ENCODE peak calls at places on chromosomes 7 and 10, in four cellular contexts. One of them, this sample, is unnamed.

GRCh38 chr7:1106783-1107421 is 19.0 kb downstream of the GPER1 start:
- DNase-seq in K562: no peak
- DNase-seq in GM12878: no peak
- DNase-seq in HepG2: no peak
- DNase-seq in this sample: no peak

GRCh38 chr7:157000741-157001653 is 9.5 kb downstream of the MNX1 start:
- DNase-seq in K562: no peak
- DNase-seq in HepG2: no peak
- DNase-seq in GM12878: no peak
- DNase-seq in this sample: no peak

GRCh38 chr10:16853201-16853600 is 36.0 kb upstream of the RSU1 start:
- DNase-seq in K562: peak
- DNase-seq in GM12878: no peak
- DNase-seq in HepG2: peak
- DNase-seq in this sample: no peak

GRCh38 chr7:133484135-133484534 is 231.3 kb downstream of the EXOC4 start:
- DNase-seq in GM12878: no peak
- DNase-seq in K562: no peak
- DNase-seq in HepG2: no peak
- DNase-seq in this sample: no peak

GRCh38 chr10:119090026-119090808 is 9.6 kb upstream of the EIF3A start:
- DNase-seq in K562: no peak
- DNase-seq in HepG2: no peak
- DNase-seq in GM12878: no peak
- DNase-seq in this sample: no peak

GRCh38 chr7:2729043-2729892 is 41.3 kb downstream of the AMZ1 start:
- DNase-seq in K562: no peak
- DNase-seq in HepG2: no peak
- DNase-seq in GM12878: no peak
- DNase-seq in this sample: peak

GRCh38 chr7:128737441-128737840 is 1.7 kb upstream of the CALU start:
- DNase-seq in HepG2: no peak
- DNase-seq in K562: no peak
- DNase-seq in GM12878: no peak
- DNase-seq in this sample: no peak

GRCh38 chr10:1043532-1043995 is 5.4 kb downstream of the IDI1 start:
- DNase-seq in GM12878: peak
- DNase-seq in K562: no peak
- DNase-seq in HepG2: no peak
- DNase-seq in this sample: no peak

GRCh38 chr7:44159824-44160630 is 18.9 kb upstream of the MYL7 start:
- DNase-seq in HepG2: no peak
- DNase-seq in GM12878: no peak
- DNase-seq in K562: no peak
- DNase-seq in this sample: no peak

GRCh38 chr10:22477365-22478287 is 132.3 kb downstream of the SPAG6 start:
- DNase-seq in HepG2: no peak
- DNase-seq in GM12878: no peak
- DNase-seq in K562: no peak
- DNase-seq in this sample: peak

GRCh38 chr10:100646033-100646432 is 99.3 kb upstream of the PAX2 start:
- DNase-seq in HepG2: no peak
- DNase-seq in K562: no peak
- DNase-seq in GM12878: no peak
- DNase-seq in this sample: no peak

GRCh38 chr10:5317547-5318107 is 47.1 kb upstream of the UCN3 start:
- DNase-seq in K562: peak
- DNase-seq in HepG2: peak
- DNase-seq in GM12878: no peak
- DNase-seq in this sample: no peak

GRCh38 chr10:102233997-102234396 is 7.3 kb downstream of the PITX3 start:
- DNase-seq in HepG2: no peak
- DNase-seq in GM12878: no peak
- DNase-seq in K562: no peak
- DNase-seq in this sample: no peak

GRCh38 chr10:115503546-115503945 is 410.4 kb downstream of the ATRNL1 start:
- DNase-seq in GM12878: no peak
- DNase-seq in K562: no peak
- DNase-seq in HepG2: no peak
- DNase-seq in this sample: no peak

GRCh38 chr10:61404771-61405170 is 48.4 kb downstream of the TMEM26 start:
- DNase-seq in GM12878: no peak
- DNase-seq in HepG2: no peak
- DNase-seq in K562: no peak
- DNase-seq in this sample: no peak

GRCh38 chr7:8408871-8409270 is 24.5 kb upstream of the NXPH1 start:
- DNase-seq in K562: no peak
- DNase-seq in HepG2: no peak
- DNase-seq in GM12878: no peak
- DNase-seq in this sample: no peak

GRCh38 chr7:44060091-44060947 is 5.0 kb downstream of the PGAM2 start:
- DNase-seq in GM12878: no peak
- DNase-seq in K562: no peak
- DNase-seq in HepG2: no peak
- DNase-seq in this sample: no peak

GRCh38 chr10:19412531-19412930 is 363.9 kb downstream of the MALRD1 start:
- DNase-seq in GM12878: no peak
- DNase-seq in HepG2: peak
- DNase-seq in K562: no peak
- DNase-seq in this sample: no peak

GRCh38 chr10:10211409-10211808 is 806.3 kb upstream of the CELF2 start:
- DNase-seq in K562: no peak
- DNase-seq in HepG2: no peak
- DNase-seq in GM12878: no peak
- DNase-seq in this sample: no peak

GRCh38 chr10:10208156-10208555 is 809.5 kb upstream of the CELF2 start:
- DNase-seq in K562: no peak
- DNase-seq in HepG2: no peak
- DNase-seq in GM12878: no peak
- DNase-seq in this sample: no peak

GRCh38 chr10:10213237-10213636 is 804.4 kb upstream of the CELF2 start:
- DNase-seq in GM12878: no peak
- DNase-seq in HepG2: no peak
- DNase-seq in K562: no peak
- DNase-seq in this sample: no peak

GRCh38 chr10:10207538-10207937 is 810.1 kb upstream of the CELF2 start:
- DNase-seq in K562: no peak
- DNase-seq in GM12878: no peak
- DNase-seq in HepG2: no peak
- DNase-seq in this sample: no peak

DNA sequence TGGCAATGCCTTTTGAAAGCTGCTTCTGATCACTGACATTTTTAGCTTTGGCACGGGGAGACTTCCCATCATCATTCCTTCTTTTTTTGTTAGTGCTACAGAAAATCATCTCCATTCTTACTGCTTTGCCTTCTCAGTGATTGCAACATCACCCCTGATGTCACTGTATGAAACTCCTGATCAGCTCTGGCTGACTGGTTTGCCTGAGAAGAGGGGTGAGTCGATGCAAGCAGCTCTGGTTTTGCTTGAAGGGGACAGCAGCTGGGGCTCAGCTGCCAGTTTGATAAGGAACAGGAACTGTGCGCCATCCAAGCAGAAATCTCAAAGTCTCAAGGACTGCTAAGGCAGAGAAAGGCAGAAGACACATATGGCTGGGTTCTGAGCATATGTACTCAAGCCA is 808.5 kb upstream of the CELF2 start:
- DNase-seq in K562: no peak
- DNase-seq in HepG2: no peak
- DNase-seq in GM12878: no peak
- DNase-seq in this sample: no peak
- TF ChIP-seq ETV6 in K562: no peak
- TF ChIP-seq ETV6 in HepG2: no peak
- TF ChIP-seq ETV6 in GM12878: no peak
- TF ChIP-seq ETV6 in this sample: no peak

DNA sequence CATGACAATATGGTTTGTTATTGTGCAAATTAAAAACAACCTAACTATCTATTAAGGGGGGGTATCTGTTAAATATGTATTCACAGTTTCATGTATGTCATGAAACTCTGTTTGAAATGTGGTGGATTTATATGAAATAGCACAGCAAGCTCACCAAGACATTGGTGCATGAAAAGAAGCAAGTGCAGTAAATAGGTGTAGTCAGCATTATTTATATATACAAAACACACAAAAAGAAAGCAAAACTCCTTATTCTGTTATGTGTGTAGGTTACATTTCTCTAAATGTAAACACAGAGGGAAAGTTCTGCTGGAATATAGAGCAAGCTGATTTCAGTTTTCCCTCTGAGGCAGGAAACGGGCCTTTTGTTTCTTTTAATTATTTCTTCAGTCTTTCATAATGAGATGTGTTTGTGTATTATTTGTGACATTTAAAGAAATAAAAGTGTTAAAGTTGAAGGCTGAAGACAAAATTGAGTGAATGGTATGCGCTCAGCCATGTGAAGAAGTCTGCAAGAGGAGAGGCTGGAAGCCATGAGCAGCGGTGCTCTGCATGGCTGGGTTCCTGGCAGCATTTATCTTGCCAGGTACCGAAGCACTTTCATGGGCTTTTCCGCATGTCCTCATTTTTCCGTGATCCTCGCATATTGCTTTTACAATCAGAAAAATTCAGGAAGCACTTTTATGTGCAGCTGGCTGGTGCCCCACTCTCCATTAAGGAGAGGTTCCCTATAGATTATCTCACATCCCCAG is 38.5 kb downstream of the GRID1 start:
- DNase-seq in K562: no peak
- DNase-seq in GM12878: no peak
- DNase-seq in HepG2: no peak
- DNase-seq in this sample: no peak
- TF ChIP-seq ETV6 in K562: no peak
- TF ChIP-seq ETV6 in GM12878: no peak
- TF ChIP-seq ETV6 in HepG2: no peak
- TF ChIP-seq ETV6 in this sample: no peak

GRCh38 chr7:131279044-131279443 is 48.6 kb upstream of the MKLN1 start:
- DNase-seq in HepG2: no peak
- DNase-seq in GM12878: no peak
- DNase-seq in K562: no peak
- DNase-seq in this sample: no peak

GRCh38 chr7:131276190-131276589 is 51.5 kb upstream of the MKLN1 start:
- DNase-seq in HepG2: no peak
- DNase-seq in GM12878: no peak
- DNase-seq in K562: no peak
- DNase-seq in this sample: no peak

GRCh38 chr7:131276736-131277135 is 50.9 kb upstream of the MKLN1 start:
- DNase-seq in K562: no peak
- DNase-seq in HepG2: no peak
- DNase-seq in GM12878: no peak
- DNase-seq in this sample: no peak

GRCh38 chr7:131272086-131272485 is 55.6 kb upstream of the MKLN1 start:
- DNase-seq in GM12878: no peak
- DNase-seq in HepG2: no peak
- DNase-seq in K562: no peak
- DNase-seq in this sample: no peak

GRCh38 chr7:131274986-131275385 is 52.7 kb upstream of the MKLN1 start:
- DNase-seq in HepG2: no peak
- DNase-seq in K562: no peak
- DNase-seq in GM12878: no peak
- DNase-seq in this sample: no peak
- TF ChIP-seq ETV6 in HepG2: no peak
- TF ChIP-seq ETV6 in K562: no peak
- TF ChIP-seq ETV6 in GM12878: no peak
- TF ChIP-seq ETV6 in this sample: no peak

GRCh38 chr10:70038926-70039325 is 13.7 kb upstream of the MACROH2A2 start:
- DNase-seq in HepG2: no peak
- DNase-seq in GM12878: no peak
- DNase-seq in K562: no peak
- DNase-seq in this sample: no peak
- TF ChIP-seq ETV6 in HepG2: no peak
- TF ChIP-seq ETV6 in GM12878: no peak
- TF ChIP-seq ETV6 in K562: no peak
- TF ChIP-seq ETV6 in this sample: no peak

DNA sequence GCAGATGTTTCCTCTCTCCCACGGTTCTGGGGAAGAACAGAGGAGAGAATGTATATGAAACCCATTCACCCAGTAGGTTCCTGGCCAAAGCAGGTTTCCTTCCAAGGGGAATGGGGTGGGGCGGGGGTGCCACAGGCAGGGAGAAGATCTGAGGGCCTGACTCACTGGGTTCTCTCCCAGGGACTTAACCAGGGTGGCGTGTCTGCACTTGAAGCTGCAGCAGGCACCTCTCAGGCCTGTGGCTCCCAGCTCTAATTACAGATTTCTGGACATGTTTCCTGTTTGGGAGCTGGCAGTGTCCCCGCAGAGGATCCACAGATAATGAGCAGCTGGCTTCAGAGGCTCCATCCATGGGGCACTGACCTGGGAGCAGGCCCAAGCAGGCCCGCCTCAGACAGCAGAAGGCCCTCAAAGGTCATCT is 50.2 kb upstream of the ZMIZ1 start:
- DNase-seq in GM12878: no peak
- DNase-seq in HepG2: no peak
- DNase-seq in K562: no peak
- DNase-seq in this sample: no peak
- TF ChIP-seq ETV6 in GM12878: no peak
- TF ChIP-seq ETV6 in HepG2: no peak
- TF ChIP-seq ETV6 in K562: no peak
- TF ChIP-seq ETV6 in this sample: no peak

GRCh38 chr10:71545001-71545400 is 148.3 kb downstream of the CDH23 start:
- DNase-seq in GM12878: no peak
- DNase-seq in K562: no peak
- DNase-seq in HepG2: no peak
- DNase-seq in this sample: no peak

GRCh38 chr10:71546220-71546619 is 149.5 kb downstream of the CDH23 start:
- DNase-seq in GM12878: no peak
- DNase-seq in K562: no peak
- DNase-seq in HepG2: no peak
- DNase-seq in this sample: no peak

GRCh38 chr10:71547290-71547689 is 150.6 kb downstream of the CDH23 start:
- DNase-seq in GM12878: no peak
- DNase-seq in K562: peak
- DNase-seq in HepG2: no peak
- DNase-seq in this sample: no peak

GRCh38 chr10:71547841-71548493 is 151.2 kb downstream of the CDH23 start:
- DNase-seq in K562: no peak
- DNase-seq in GM12878: no peak
- DNase-seq in HepG2: no peak
- DNase-seq in this sample: no peak

GRCh38 chr10:71548494-71548846 is 151.8 kb downstream of the CDH23 start:
- DNase-seq in K562: peak
- DNase-seq in GM12878: no peak
- DNase-seq in HepG2: no peak
- DNase-seq in this sample: peak
- TF ChIP-seq ETV6 in K562: no peak
- TF ChIP-seq ETV6 in GM12878: no peak
- TF ChIP-seq ETV6 in HepG2: no peak
- TF ChIP-seq ETV6 in this sample: no peak

GRCh38 chr10:63137306-63137705 is 4.2 kb downstream of the NRBF2 start:
- DNase-seq in K562: no peak
- DNase-seq in HepG2: peak
- DNase-seq in GM12878: no peak
- DNase-seq in this sample: no peak
- TF ChIP-seq ETV6 in K562: no peak
- TF ChIP-seq ETV6 in HepG2: no peak
- TF ChIP-seq ETV6 in GM12878: no peak
- TF ChIP-seq ETV6 in this sample: no peak

GRCh38 chr10:103668351-103669242 is 175.1 kb downstream of the NEURL1 start:
- DNase-seq in GM12878: no peak
- DNase-seq in HepG2: no peak
- DNase-seq in K562: peak
- DNase-seq in this sample: no peak
- TF ChIP-seq ETV6 in GM12878: no peak
- TF ChIP-seq ETV6 in HepG2: no peak
- TF ChIP-seq ETV6 in K562: no peak
- TF ChIP-seq ETV6 in this sample: no peak

GRCh38 chr10:31011660-31012022 is 20.0 kb downstream of the ZNF438 start:
- DNase-seq in HepG2: no peak
- DNase-seq in K562: no peak
- DNase-seq in GM12878: no peak
- DNase-seq in this sample: no peak
- TF ChIP-seq ETV6 in HepG2: no peak
- TF ChIP-seq ETV6 in K562: no peak
- TF ChIP-seq ETV6 in GM12878: no peak
- TF ChIP-seq ETV6 in this sample: no peak